ENCODE peak calls at places on chromosome 9, in four cellular contexts. W, D, P and L are unnamed samples.

GRCh38 chr9:109968702-109969450 is 188.9 kb downstream of the PALM2AKAP2 start:
- DNase-seq in W (peak), D (peak), P (peak), L (no peak)

GRCh38 chr9:96116275-96117051 is 185.5 kb downstream of the HSD17B3 start:
- DNase-seq in W (no peak), D (no peak), P (no peak), L (no peak)

GRCh38 chr9:134315716-134316443 is 10.4 kb upstream of the RXRA start:
- DNase-seq in W (no peak), D (no peak), P (no peak), L (no peak)

GRCh38 chr9:134561427-134562145 is 80.0 kb upstream of the COL5A1 start:
- DNase-seq in W (no peak), D (no peak), P (no peak), L (no peak)

GRCh38 chr9:14306672-14307646 is 7.0 kb downstream of the NFIB start:
- DNase-seq in W (no peak), D (peak), P (no peak), L (no peak)

GRCh38 chr9:109815366-109815947 is 35.5 kb downstream of the PALM2AKAP2 start:
- DNase-seq in W (no peak), D (peak), P (no peak), L (no peak)

GRCh38 chr9:76045217-76045616 is 154.7 kb downstream of the PCSK5 start:
- DNase-seq in W (no peak), D (no peak), P (peak), L (no peak)

GRCh38 chr9:16642421-16643109 is 227.9 kb downstream of the BNC2 start:
- DNase-seq in W (no peak), D (peak), P (no peak), L (no peak)

GRCh38 chr9:79664375-79664825 is 92.6 kb downstream of the TLE4 start:
- DNase-seq in W (no peak), D (peak), P (peak), L (no peak)

GRCh38 chr9:133967024-133967741 is 24.9 kb downstream of the VAV2 start:
- DNase-seq in W (no peak), D (no peak), P (peak), L (no peak)

GRCh38 chr9:79012561-79012960 is 559.2 kb upstream of the TLE4 start:
- DNase-seq in W (no peak), D (peak), P (peak), L (no peak)

DNA sequence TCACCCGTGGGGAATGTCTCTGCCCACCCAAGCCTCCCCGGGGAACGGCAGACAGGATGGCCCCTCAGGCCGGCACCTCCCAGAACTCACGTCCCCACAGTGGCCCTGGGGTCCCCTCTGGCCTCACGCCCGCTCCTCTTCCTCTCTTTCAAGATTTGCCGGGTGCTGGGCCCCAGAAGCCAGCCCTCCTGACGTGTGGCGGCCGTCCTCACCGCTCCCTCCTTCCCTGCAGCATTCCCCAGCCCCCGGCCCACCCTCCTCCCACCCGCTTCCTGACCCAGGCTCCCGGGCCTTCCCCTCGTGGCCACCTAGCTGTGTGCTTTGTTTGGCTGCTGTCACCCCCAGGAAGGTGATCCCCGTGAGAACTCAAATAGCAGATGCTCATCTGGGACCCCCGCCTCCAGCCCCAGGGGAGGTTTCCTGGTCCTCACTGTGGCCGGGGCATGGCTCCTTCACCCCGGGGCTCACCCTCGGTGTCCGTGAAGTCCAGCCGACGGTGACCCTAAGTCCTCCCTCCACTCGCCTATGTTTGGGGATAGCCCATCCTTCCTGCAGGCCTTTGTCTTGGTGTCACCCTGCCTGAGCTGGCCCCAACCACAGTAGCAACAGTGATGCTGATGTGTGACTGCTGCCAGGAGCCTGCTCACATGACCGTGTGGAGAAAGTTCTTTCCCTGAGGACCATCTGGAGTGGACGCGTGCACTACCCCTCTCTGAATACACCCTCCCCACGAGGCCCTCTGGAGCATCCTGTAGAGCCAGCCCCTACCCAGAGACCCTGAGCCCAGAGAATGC is 163.3 kb upstream of the IER5L start:
- DNase-seq in W (no peak), D (no peak), P (no peak), L (no peak)
- H2BK120ac ChIP-seq in W (no peak), D (peak), P (peak), L (peak)

GRCh38 chr9:17905356-17906203 is 326.7 kb downstream of the SH3GL2 start:
- DNase-seq in W (peak), D (no peak), P (no peak), L (no peak)
- H3K23ac ChIP-seq in W (no peak), D (no peak), P (no peak), L (no peak)

GRCh38 chr9:22029231-22029630 is 20.1 kb upstream of the CDKN2B start:
- DNase-seq in W (no peak), D (no peak), P (peak), L (no peak)
- H2BK120ac ChIP-seq in W (no peak), D (peak), P (peak), L (no peak)

DNA sequence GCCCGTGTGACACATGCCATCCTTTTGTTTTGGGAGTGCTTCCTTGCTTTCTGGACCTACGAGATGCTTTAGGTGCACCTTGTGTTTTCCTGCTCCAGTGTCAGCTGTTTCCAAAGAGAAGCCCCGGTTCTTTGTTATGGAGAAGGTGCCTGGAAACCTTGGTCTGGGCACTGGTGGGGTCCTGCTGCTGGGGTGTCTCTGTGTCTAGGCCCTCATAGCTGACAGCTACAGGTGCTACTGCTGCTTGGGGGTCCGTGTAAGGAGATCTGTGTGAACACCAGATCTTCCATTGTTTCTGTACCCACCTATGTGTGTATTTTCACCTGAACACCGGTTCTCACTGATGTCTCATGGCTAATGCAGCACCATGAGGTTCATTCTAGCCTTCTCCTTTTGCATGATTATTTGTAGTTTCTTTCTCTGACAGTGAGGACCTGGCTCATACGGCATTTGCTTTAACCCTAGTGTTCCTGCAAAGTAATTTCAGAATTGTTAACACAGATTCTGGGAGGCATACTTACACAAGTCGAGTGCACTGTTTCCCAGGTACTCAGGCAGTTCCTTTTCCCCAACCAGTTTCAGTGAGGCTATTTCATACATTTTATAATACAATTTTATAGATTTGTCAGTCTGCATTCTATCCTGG is 13.2 kb upstream of the FAM120AOS start:
- DNase-seq in W (no peak), D (no peak), P (no peak), L (no peak)
- H3K23ac ChIP-seq in W (peak), D (peak), P (no peak), L (no peak)

GRCh38 chr9:129143461-129143927 is 32.3 kb downstream of the PTPA start:
- DNase-seq in W (peak), D (peak), P (no peak), L (no peak)
- H2BK120ac ChIP-seq in W (peak), D (peak), P (peak), L (no peak)